ENCODE peak calls at places on chromosomes 16 and 17, in nine cellular contexts. S is effector memory CD4-positive, alpha-beta T cell; P is PC-3; C is left ventricle myocardium inferior; M is vagina; O is uterus; W is cardiac muscle cell; Y is CD4-positive, alpha-beta memory T cell; N is ascending aorta. U is an unnamed sample.

GRCh38 chr17:80263253-80264047 is 2.8 kb downstream of the RNF213 start:
- DNase-seq in C (peak; percentile 75), S (peak; percentile 67), N (peak; percentile 71), M (no peak), O (peak; percentile 82), W (peak; percentile 82), P (no peak), Y (peak; percentile 82), U (no peak)

GRCh38 chr16:76906552-76906951 is 284.4 kb upstream of the MON1B start:
- DNase-seq in M (no peak), S (no peak), N (no peak), C (no peak), Y (no peak), P (no peak), W (no peak), O (no peak), U (no peak)

GRCh38 chr16:578232-578869 is 8.6 kb downstream of the PIGQ start:
- DNase-seq in Y (no peak), M (no peak), N (no peak), W (no peak), C (no peak), S (no peak), O (no peak), P (no peak), U (no peak)

GRCh38 chr17:68440526-68440925 is 16.8 kb downstream of the WIPI1 start:
- DNase-seq in P (no peak), N (no peak), S (no peak), Y (no peak), O (no peak), M (no peak), W (no peak), C (no peak), U (no peak)

GRCh38 chr17:28404812-28405570 is 1.0 kb downstream of the SLC46A1 start:
- DNase-seq in M (no peak), N (no peak), O (no peak), W (no peak), P (no peak), S (no peak), Y (no peak), C (no peak), U (no peak)

GRCh38 chr16:77833906-77834599 is 45.7 kb downstream of the VAT1L start:
- DNase-seq in Y (no peak), N (no peak), S (no peak), O (no peak), W (peak; percentile 91), M (no peak), P (no peak), C (no peak), U (no peak)

GRCh38 chr17:73748521-73748920 is 104.3 kb upstream of the SDK2 start:
- DNase-seq in Y (no peak), M (no peak), P (no peak), W (no peak), N (no peak), O (no peak), C (no peak), S (no peak), U (no peak)

GRCh38 chr17:72120878-72121163 is at the start of gene SOX9:
- DNase-seq in C (peak; percentile 89), S (no peak), M (no peak), O (no peak), P (peak; percentile 99), W (peak; percentile 98), N (no peak), Y (no peak), U (peak; percentile 96)

GRCh38 chr16:1474047-1474446 is 781 bp downstream of the CLCN7 start:
- DNase-seq in N (no peak), M (no peak), O (no peak), P (peak; percentile 3), C (no peak), W (peak; percentile 9), S (no peak), Y (no peak), U (no peak)

GRCh38 chr17:49361902-49362722 is at the start of gene ZNF652:
- DNase-seq in P (peak; percentile 99), W (peak; percentile 86), O (peak; percentile 91), S (peak; percentile 97), N (peak; percentile 69), Y (peak; percentile 98), C (peak; percentile 93), M (no peak), U (peak; percentile 87)

GRCh38 chr16:89420204-89420603 is 70.2 kb downstream of the ANKRD11 start:
- DNase-seq in N (no peak), P (no peak), W (no peak), M (no peak), S (no peak), Y (no peak), C (no peak), O (no peak), U (no peak)

GRCh38 chr17:62809656-62810055 is 1.5 kb upstream of the MARCHF10 start:
- DNase-seq in N (no peak), Y (no peak), S (no peak), W (peak; percentile 23), P (no peak), M (no peak), C (no peak), O (no peak), U (no peak)

GRCh38 chr17:6551909-6552768 is 4.2 kb downstream of the PITPNM3 start:
- DNase-seq in Y (no peak), W (no peak), P (peak; percentile 90), M (no peak), N (no peak), O (no peak), C (no peak), S (no peak), U (peak; percentile 86)

GRCh38 chr17:3804503-3804931 is 3.5 kb upstream of the ITGAE start:
- DNase-seq in M (no peak), P (no peak), W (peak; percentile 35), C (no peak), O (no peak), Y (no peak), S (no peak), N (no peak), U (no peak)

GRCh38 chr17:83171661-83172060 is 92.3 kb downstream of the METRNL start:
- DNase-seq in M (no peak), S (no peak), W (no peak), P (no peak), C (no peak), N (no peak), Y (no peak), O (no peak), U (no peak)

GRCh38 chr17:32461853-32462617 is 17.7 kb downstream of the PSMD11 start:
- DNase-seq in W (peak; percentile 64), P (peak; percentile 62), S (peak; percentile 17), C (no peak), Y (peak; percentile 64), M (no peak), N (no peak), O (no peak), U (peak; percentile 12)

GRCh38 chr17:43772877-43773648 is 5.7 kb downstream of the DUSP3 start:
- DNase-seq in P (no peak), M (peak; percentile 74), W (peak; percentile 90), Y (no peak), O (no peak), S (no peak), N (no peak), C (no peak), U (no peak)
- H3K27ac ChIP-seq in P (no peak overlapping the region), M (no peak overlapping the region), W (no peak overlapping the region), Y (no peak overlapping the region), O (no peak overlapping the region), S (no peak overlapping the region), N (peak overlapping the region; percentile 72), C (peak overlapping the region; percentile 46), U (no peak overlapping the region)

GRCh38 chr17:59357219-59357699 is 25.8 kb downstream of the YPEL2 start:
- DNase-seq in W (peak; percentile 40), Y (no peak), M (no peak), C (no peak), P (no peak), S (no peak), O (no peak), N (no peak), U (no peak)

GRCh38 chr17:59355695-59356323 is 24.4 kb downstream of the YPEL2 start:
- DNase-seq in O (no peak), M (no peak), N (no peak), S (no peak), Y (no peak), W (no peak), C (no peak), P (no peak), U (no peak)

GRCh38 chr17:59355030-59355694 is 23.7 kb downstream of the YPEL2 start:
- DNase-seq in M (no peak), W (no peak), N (no peak), S (no peak), P (peak; percentile 68), C (no peak), Y (no peak), O (no peak), U (no peak)

GRCh38 chr17:59356543-59357218 is 25.2 kb downstream of the YPEL2 start:
- DNase-seq in S (no peak), N (no peak), Y (no peak), C (no peak), O (no peak), P (no peak), M (no peak), W (no peak), U (no peak)

GRCh38 chr17:59357929-59358328 is 26.5 kb downstream of the YPEL2 start:
- DNase-seq in Y (no peak), W (no peak), N (no peak), O (no peak), M (no peak), S (no peak), C (no peak), P (peak; percentile 51), U (no peak)
- H3K27ac ChIP-seq in Y (no peak overlapping the region), W (peak overlapping the region; percentile 17), N (peak overlapping the region; percentile 95), O (peak overlapping the region; percentile 55), M (peak overlapping the region; percentile 37), S (no peak overlapping the region), C (peak overlapping the region; percentile 58), P (no peak overlapping the region), U (peak overlapping the region; percentile 32)

GRCh38 chr17:34817252-34817651 is 144.0 kb downstream of the CCT6B start:
- DNase-seq in W (no peak), P (no peak), N (no peak), O (no peak), S (no peak), C (no peak), M (no peak), Y (no peak), U (no peak)
- H3K27ac ChIP-seq in W (no peak overlapping the region), P (no peak overlapping the region), N (no peak overlapping the region), O (no peak overlapping the region), S (no peak overlapping the region), C (no peak overlapping the region), M (no peak overlapping the region), Y (no peak overlapping the region), U (no peak overlapping the region)

GRCh38 chr17:81267390-81268067 is 27.6 kb downstream of the SLC38A10 start:
- DNase-seq in Y (no peak), S (no peak), N (no peak), P (no peak), O (no peak), C (no peak), M (no peak), W (no peak), U (no peak)
- H3K27ac ChIP-seq in Y (no peak overlapping the region), S (no peak overlapping the region), N (peak overlapping the region; percentile 34), P (no peak overlapping the region), O (no peak overlapping the region), C (no peak overlapping the region), M (no peak overlapping the region), W (no peak overlapping the region), U (no peak overlapping the region)

DNA sequence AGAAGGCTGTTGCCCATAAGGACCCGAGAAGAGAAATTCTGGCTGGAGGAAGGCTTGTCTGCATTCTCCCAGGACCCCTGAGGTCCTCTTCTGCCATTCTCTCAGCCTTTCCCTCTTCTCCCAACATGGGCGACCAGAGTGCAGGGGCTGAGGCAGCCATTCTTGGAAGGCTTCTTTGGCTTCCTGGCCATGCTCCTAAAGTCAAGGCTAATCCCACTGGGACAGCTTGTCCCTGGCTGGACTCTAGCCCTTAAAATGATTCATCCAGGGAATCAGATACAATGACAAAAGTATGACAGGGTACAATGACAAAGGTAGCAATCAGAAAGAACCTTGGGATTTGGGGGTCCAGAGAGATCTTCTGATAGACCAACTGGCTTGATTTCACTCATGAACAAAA is 26.8 kb downstream of the SRL start:
- DNase-seq in O (no peak), S (no peak), P (no peak), N (no peak), M (no peak), C (no peak), Y (no peak), W (no peak), U (no peak)
- H3K27ac ChIP-seq in O (no peak overlapping the region), S (no peak overlapping the region), P (no peak overlapping the region), N (peak overlapping the region; percentile 1), M (no peak overlapping the region), C (peak overlapping the region; percentile 94), Y (no peak overlapping the region), W (no peak overlapping the region), U (no peak overlapping the region)

U was measured in substantia nigra.